ENCODE peak calls at places on chromosome 13, in five cellular contexts. U is mucosa of descending colon, S is fibroblast of lung, H is MCF 10A, R is endothelial cell. V is an unnamed sample.

GRCh38 chr13:39461685-39462266 is 141.2 kb downstream of the LHFPL6 start:
- DNase-seq in S (no peak), H (no peak), U (no peak), R (no peak), V (no peak)

GRCh38 chr13:62663767-62664166 is 1248.1 kb upstream of the PCDH20 start:
- DNase-seq in H (no peak), U (no peak), S (no peak), R (no peak), V (no peak)

GRCh38 chr13:31538067-31539042 is 201.0 kb upstream of the RXFP2 start:
- DNase-seq in H (peak), S (peak), R (peak), U (no peak), V (no peak)

GRCh38 chr13:88257706-88258105 is 586.5 kb downstream of the SLITRK5 start:
- DNase-seq in U (no peak), H (no peak), S (no peak), R (no peak), V (no peak)

GRCh38 chr13:48808689-48809088 is 155.0 kb downstream of the CYSLTR2 start:
- DNase-seq in S (no peak), U (no peak), H (no peak), R (no peak), V (no peak)

GRCh38 chr13:87676254-87677042 is 5.3 kb downstream of the SLITRK5 start:
- DNase-seq in S (no peak), U (peak), R (peak), H (no peak), V (no peak)

GRCh38 chr13:72166102-72166660 is 299.2 kb upstream of the DACH1 start:
- DNase-seq in U (no peak), R (no peak), S (no peak), H (no peak), V (no peak)

GRCh38 chr13:62250501-62251175 is 835.0 kb upstream of the PCDH20 start:
- DNase-seq in H (no peak), S (peak), R (no peak), U (no peak), V (no peak)

GRCh38 chr13:106566682-106567420 is 1.1 kb downstream of the ARGLU1 start:
- DNase-seq in S (peak), R (peak), U (peak), H (peak), V (no peak)

GRCh38 chr13:102136735-102137296 is 265.0 kb downstream of the FGF14 start:
- DNase-seq in R (no peak), U (no peak), H (no peak), S (peak), V (no peak)

GRCh38 chr13:24683833-24684599 is 3.8 kb downstream of the ATP12A start:
- DNase-seq in R (peak), H (peak), S (peak), U (peak), V (no peak)

GRCh38 chr13:32314271-32314967 is 744 bp downstream of the ZAR1L start:
- DNase-seq in H (no peak), U (peak), S (no peak), R (no peak), V (no peak)

DNA sequence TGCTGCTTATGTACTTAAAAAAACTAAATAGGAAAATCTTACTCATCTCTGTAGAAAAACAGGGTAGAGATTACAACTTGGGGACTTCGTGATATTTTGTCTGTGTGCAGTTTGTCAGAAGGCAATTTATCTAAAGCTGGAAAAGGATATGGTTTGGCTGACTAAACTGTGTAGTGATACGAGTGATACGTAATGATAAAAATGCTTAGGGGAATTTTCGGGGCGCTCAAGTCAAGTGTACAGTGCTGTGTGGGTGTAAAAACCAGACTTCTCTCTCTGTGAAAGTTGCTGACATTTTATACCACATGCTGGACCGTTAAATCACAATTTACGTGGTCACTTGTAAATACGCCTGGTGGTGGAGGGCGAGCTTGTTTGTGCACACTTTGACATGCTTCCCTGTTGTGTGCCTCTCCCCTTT is 221.7 kb downstream of the KCNRG start:
- DNase-seq in S (no peak), U (no peak), R (no peak), H (no peak), V (no peak)
- TF ChIP-seq CTCF in S (no peak), U (no peak), R (no peak), H (no peak), V (no peak)

DNA sequence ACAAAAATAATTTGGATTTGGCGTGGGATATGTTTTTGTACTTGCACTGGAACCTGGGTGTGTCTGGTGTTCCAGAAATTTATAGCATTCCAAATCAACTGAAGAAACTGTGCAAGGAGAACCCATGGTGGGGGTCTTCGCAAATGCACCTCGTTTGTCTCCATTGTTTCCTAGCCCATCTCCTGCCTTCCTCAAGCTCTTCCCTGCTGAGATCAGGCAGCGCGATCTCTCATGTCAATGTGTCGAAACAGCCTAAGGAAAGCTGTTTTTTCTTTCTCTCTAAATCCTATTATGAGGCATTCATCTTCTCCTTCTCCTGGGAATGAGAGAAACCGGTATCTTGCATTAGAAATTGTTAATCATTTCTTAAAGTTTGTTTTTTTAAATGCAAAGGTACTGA is 131.0 kb downstream of the KLF5 start:
- DNase-seq in R (no peak), H (no peak), U (no peak), S (no peak), V (no peak)
- TF ChIP-seq CTCF in R (no peak), H (no peak), U (no peak), S (no peak), V (no peak)

GRCh38 chr13:28313579-28313978 is 175.2 kb downstream of the PAN3 start:
- DNase-seq in S (peak), U (no peak), H (no peak), R (no peak), V (no peak)
- TF ChIP-seq CTCF in S (peak), U (no peak), H (no peak), R (no peak), V (peak)

DNA sequence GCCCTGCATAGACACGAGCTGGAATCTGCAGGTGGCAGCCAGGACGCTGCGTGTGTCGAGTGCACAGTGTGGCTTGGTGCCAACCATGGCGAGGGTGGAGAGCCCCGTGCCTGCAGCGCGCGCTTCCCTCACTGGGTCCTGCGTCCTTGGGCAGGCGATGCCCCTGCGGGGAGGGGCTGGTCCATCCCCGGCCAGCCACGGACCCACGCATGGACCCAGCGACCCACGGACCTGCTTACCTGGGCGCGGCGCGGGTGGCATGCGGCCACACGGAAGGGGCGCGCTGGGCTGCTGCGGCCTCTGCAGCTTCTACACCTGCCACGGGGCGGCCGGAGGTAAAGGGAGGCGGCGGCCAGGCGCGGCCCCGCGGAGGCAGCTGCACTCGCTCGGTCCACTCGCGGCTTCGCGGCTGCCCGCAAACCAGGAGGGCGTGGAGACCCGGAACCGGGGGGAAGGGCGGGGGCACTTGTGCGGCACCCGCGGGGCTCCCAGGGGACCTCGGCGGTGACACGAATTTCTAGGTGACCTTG is 569 bp upstream of the MCF2L start:
- DNase-seq in H (no peak), R (no peak), S (no peak), U (peak), V (no peak)
- TF ChIP-seq CTCF in H (no peak), R (no peak), S (no peak), U (no peak), V (no peak)

DNA sequence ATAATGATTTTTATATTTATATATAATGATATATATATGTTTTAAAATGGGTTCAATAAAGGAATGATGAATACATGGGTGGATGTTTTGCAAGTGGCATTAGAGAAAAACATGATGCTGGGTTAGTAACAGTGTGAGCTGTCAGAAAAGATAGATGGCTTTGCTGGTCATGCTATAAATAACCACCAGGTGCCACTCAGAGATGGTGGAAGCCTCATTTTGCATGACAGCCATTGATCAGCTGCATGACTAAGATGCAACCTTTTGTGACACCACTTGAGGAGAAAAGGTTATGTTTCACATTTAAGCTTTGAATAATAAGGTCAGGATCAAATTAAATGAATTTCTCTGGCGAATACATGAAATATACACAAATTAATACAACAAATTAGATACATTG is 737.7 kb downstream of the PCDH9 start:
- DNase-seq in U (no peak), H (peak), R (peak), S (no peak), V (no peak)
- TF ChIP-seq CTCF in U (no peak), H (peak), R (peak), S (no peak), V (peak)

DNA sequence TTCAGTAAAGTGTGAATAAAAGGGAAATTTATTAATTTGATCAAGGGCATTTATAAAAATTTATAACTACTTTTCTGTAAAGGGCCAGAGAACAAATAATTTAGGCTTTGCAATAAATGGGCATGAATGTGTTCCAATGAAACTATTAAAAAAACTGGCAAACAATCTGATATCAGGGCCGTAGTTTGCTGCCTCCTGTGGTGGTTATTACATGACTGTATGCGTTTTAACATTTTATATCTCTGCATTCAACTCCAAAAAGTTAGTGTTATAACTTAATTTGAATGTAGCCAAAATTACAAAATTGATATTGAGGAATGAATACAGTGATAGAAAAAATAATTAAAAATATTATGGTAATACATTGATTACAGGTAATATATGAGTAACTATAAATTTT is 80.5 kb upstream of the POSTN start:
- DNase-seq in R (no peak), S (no peak), H (no peak), U (no peak), V (no peak)
- TF ChIP-seq CTCF in R (no peak), S (peak), H (peak), U (no peak), V (peak)

DNA sequence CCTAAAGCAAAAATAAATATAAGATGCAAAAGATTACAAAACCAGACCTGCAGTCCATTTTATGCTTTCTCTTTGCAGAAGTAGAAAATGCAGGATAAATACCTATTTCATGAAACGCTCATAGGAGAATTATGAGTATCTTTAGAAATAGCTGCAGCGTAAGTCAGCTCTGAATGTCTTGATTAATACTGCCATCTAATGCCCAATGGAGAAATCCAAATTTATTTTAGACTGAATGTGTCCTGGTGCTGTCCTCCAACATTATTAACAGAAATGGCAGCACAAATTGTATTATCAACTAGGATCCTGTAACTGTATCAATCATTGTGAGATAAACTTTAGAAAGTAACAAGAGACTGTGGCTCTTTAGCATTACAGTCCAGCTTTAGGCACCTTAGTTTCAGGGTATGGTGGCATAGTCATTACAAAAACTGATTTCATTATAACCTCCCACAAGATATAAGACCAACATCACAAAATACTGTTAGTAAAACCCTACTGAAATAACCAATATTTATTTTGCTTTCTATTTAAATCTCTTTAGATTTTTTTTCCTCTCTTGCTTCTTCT is 162.1 kb upstream of the MIR17HG start:
- DNase-seq in S (peak), R (no peak), U (no peak), H (peak), V (no peak)
- TF ChIP-seq CTCF in S (no peak), R (no peak), U (no peak), H (peak), V (peak)

GRCh38 chr13:99087130-99087953 is 109.5 kb upstream of the DOCK9 start:
- DNase-seq in H (peak), S (peak), R (peak), U (peak), V (peak)

GRCh38 chr13:99085139-99085845 is 107.4 kb upstream of the DOCK9 start:
- DNase-seq in H (no peak), U (no peak), R (peak), S (no peak), V (no peak)

GRCh38 chr13:99086869-99087129 is 108.9 kb upstream of the DOCK9 start:
- DNase-seq in H (no peak), R (peak), S (peak), U (peak), V (peak)

GRCh38 chr13:99085846-99086148 is 107.9 kb upstream of the DOCK9 start:
- DNase-seq in H (no peak), R (no peak), U (no peak), S (no peak), V (no peak)

GRCh38 chr13:99086149-99086868 is 108.4 kb upstream of the DOCK9 start:
- DNase-seq in H (peak), R (peak), S (peak), U (peak), V (peak)
- TF ChIP-seq CTCF in H (no peak), R (no peak), S (no peak), U (no peak), V (no peak)

DNA sequence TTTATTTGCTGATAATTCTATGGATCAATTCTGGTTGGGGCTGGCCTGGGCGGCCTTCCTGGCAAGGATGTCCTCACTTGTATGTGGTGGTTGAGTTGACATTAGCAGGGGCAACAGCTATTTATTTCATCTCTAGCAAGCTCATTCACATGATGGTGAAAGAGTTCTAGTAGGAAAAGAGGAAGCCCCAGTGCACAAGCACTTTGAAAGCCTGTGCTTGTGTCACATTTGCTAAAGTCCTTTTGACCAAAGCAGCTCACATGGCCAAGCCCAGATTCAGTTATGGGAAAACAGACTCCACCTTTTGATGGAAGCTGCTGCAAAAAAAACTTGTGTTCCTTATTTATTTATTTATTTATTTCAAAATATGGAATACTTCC is 17.2 kb downstream of the GTF2F2 start:
- DNase-seq in S (no peak), R (no peak), H (no peak), U (no peak), V (no peak)
- TF ChIP-seq CTCF in S (no peak), R (no peak), H (no peak), U (no peak), V (no peak)

GRCh38 chr13:52399708-52400107 is 6.3 kb downstream of the THSD1 start:
- DNase-seq in R (no peak), S (peak), U (no peak), H (peak), V (no peak)
- TF ChIP-seq CTCF in R (no peak), S (peak), U (no peak), H (no peak), V (no peak)

V was measured in osteocyte.